ENCODE peak calls at places on chromosomes 16 and 17, in four cellular contexts. N is body of pancreas, Q is neural progenitor cell, O is upper lobe of right lung. G is an unnamed sample.

GRCh38 chr17:20116683-20117309 is 107.6 kb downstream of the SPECC1 start:
- DNase-seq in Q (peak; percentile 85), O (no peak), N (peak; percentile 65), G (peak; percentile 55)

GRCh38 chr17:49193513-49194296 is 16.7 kb downstream of the GNGT2 start:
- DNase-seq in N (peak; percentile 60), O (no peak), Q (peak; percentile 64), G (no peak)

GRCh38 chr17:48162946-48163506 is 55.5 kb downstream of the SNX11 start:
- DNase-seq in N (peak; percentile 66), O (no peak), Q (no peak), G (peak; percentile 77)

GRCh38 chr17:17724307-17724921 is 43.2 kb downstream of the RAI1 start:
- DNase-seq in O (no peak), Q (peak; percentile 90), N (no peak), G (no peak)

GRCh38 chr17:60164697-60165096 is 14.9 kb downstream of the CA4 start:
- DNase-seq in O (peak; percentile 33), Q (no peak), N (peak; percentile 32), G (no peak)

GRCh38 chr17:32491371-32492280 is 4.8 kb downstream of the CDK5R1 start:
- DNase-seq in O (peak; percentile 60), N (no peak), Q (no peak), G (no peak)

GRCh38 chr16:85735225-85735722 is 15.6 kb downstream of the C16orf74 start:
- DNase-seq in O (no peak), N (no peak), Q (no peak), G (peak; percentile 15)

GRCh38 chr17:2595200-2595599 is 1.7 kb downstream of the PAFAH1B1 start:
- DNase-seq in Q (no peak), O (no peak), N (no peak), G (no peak)

GRCh38 chr16:80084614-80085013 is 456.2 kb upstream of the DYNLRB2 start:
- DNase-seq in Q (peak; percentile 87), N (peak; percentile 55), O (no peak), G (peak; percentile 78)

GRCh38 chr16:69814561-69814960 is 52.4 kb downstream of the WWP2 start:
- DNase-seq in N (peak; percentile 90), O (peak; percentile 22), Q (no peak), G (no peak)

GRCh38 chr16:1461146-1461545 is 13.7 kb downstream of the CLCN7 start:
- DNase-seq in N (no peak), O (no peak), Q (no peak), G (no peak)

GRCh38 chr16:74455213-74455612 is 33.9 kb upstream of the CLEC18B start:
- DNase-seq in O (no peak), Q (no peak), N (no peak), G (no peak)

GRCh38 chr17:17993852-17994251 is 21.2 kb downstream of the DRC3 start:
- DNase-seq in O (no peak), N (no peak), Q (no peak), G (no peak)

GRCh38 chr17:16013943-16014407 is 14.4 kb downstream of the TTC19 start:
- DNase-seq in O (no peak), N (no peak), Q (peak; percentile 24), G (peak; percentile 24)

GRCh38 chr17:66715745-66716156 is 119.2 kb upstream of the CACNG5 start:
- DNase-seq in N (peak; percentile 57), O (no peak), Q (peak; percentile 82), G (peak; percentile 69)

GRCh38 chr16:80924372-80924978 is 82.2 kb downstream of the CMC2 start:
- DNase-seq in N (peak; percentile 52), O (no peak), Q (peak; percentile 80), G (peak; percentile 45)

GRCh38 chr17:58153046-58153445 is 4.9 kb downstream of the OR4D1 start:
- DNase-seq in O (no peak), N (no peak), Q (no peak), G (no peak)

GRCh38 chr16:22898874-22899348 is 84.9 kb downstream of the HS3ST2 start:
- DNase-seq in O (peak; percentile 78), N (peak; percentile 77), Q (peak; percentile 92), G (peak; percentile 68)

GRCh38 chr17:67571478-67571877 is 146.3 kb upstream of the NOL11 start:
- DNase-seq in O (no peak), Q (no peak), N (no peak), G (no peak)

GRCh38 chr17:68133370-68134045 is 98.0 kb downstream of the KPNA2 start:
- DNase-seq in N (no peak), Q (peak; percentile 24), O (no peak), G (no peak)

GRCh38 chr17:48804936-48805411 is 12.1 kb downstream of the TTLL6 start:
- DNase-seq in O (peak; percentile 79), Q (peak; percentile 80), N (peak; percentile 56), G (peak; percentile 76)

GRCh38 chr17:74465378-74466110 is 890 bp upstream of the CD300A start:
- DNase-seq in N (no peak), O (no peak), Q (no peak), G (no peak)
- H3K4me3 ChIP-seq in N (no peak overlapping the region), O (no peak overlapping the region), Q (no peak overlapping the region), G (no peak overlapping the region)

DNA sequence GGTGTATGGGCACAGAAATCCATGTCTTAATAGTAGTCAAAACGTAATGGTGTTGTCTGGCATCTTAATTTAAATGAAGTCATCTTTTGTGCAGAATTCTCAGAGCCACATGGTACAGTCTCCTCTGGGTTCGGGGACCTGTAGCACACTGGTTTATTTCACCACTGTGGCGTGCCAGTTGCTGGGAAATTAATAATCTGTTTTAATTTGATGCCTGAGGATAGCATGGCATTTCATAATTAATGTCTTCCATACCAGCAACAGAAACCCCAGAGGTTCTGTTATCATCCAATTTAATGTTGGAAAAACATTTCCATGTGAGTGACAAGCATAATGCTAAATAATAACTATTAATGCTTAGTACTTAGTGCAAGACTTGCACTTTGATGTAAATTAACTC is 51.0 kb downstream of the SNX29 start:
- DNase-seq in N (no peak), O (no peak), Q (no peak), G (no peak)
- H3K4me3 ChIP-seq in N (no peak overlapping the region), O (no peak overlapping the region), Q (no peak overlapping the region), G (no peak overlapping the region)

DNA sequence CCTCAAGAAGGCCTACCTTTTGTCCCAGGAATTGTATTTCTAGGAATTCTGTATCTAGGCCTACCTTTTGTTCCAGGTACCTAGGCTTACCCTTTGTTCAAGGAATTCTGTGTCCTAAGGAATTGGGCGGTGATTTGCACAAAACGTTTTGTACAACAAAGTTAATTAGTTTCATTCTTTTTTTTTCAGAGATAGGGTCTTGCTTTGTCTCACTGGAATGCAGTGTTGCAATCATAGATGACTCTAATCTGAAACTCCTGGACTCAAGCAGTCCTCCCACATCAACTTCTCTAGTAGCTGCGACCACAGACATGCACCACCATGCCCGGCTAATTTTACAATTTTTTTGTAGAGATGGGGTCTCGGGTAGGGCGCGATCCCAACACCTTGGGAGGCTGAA is 7.0 kb downstream of the CDR2L start:
- DNase-seq in O (no peak), Q (no peak), N (no peak), G (no peak)
- H3K4me3 ChIP-seq in O (no peak overlapping the region), Q (no peak overlapping the region), N (no peak overlapping the region), G (no peak overlapping the region)

DNA sequence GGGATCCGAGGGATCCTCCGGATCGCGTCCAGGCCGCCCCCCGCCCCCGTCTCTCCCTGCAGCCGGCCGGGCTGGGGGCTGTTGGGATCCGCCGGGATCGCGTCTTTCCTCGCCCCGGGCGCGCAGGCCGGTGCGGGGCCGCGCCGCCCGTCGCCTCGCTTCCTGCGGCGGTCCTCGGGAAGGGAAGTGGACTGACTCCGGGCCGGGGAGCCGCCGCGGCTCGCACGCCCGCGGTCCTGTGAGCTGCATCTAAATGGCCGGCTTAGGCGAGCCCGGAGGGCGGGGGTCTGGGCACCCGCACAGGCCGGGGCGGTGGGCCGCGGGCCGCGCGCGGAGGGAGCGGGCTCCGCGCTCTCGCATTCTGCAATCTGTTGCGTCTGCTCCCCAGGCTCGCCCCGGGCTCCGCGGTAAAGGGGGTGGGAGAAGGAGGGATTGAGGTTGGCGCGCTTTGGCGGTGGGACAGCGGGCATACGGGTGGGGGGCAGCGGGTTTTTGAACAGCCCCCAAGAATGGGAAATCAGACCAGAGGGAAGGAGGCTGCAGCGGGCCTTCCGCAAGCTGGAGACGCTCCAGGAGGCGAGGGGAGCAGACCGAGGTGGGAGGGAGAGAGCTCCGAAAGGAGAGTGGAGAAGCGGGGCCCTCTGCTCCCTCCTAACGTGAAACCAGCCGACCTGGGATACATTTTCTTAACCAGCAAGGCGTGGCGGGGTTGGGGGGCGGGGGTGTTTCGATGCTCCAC is 2.2 kb downstream of the TMEM132E start:
- DNase-seq in O (peak; percentile 61), Q (peak; percentile 65), N (no peak), G (no peak)
- H3K4me3 ChIP-seq in O (peak overlapping the region; percentile 62), Q (peak overlapping the region; percentile 53), N (no peak overlapping the region), G (no peak overlapping the region)

DNA sequence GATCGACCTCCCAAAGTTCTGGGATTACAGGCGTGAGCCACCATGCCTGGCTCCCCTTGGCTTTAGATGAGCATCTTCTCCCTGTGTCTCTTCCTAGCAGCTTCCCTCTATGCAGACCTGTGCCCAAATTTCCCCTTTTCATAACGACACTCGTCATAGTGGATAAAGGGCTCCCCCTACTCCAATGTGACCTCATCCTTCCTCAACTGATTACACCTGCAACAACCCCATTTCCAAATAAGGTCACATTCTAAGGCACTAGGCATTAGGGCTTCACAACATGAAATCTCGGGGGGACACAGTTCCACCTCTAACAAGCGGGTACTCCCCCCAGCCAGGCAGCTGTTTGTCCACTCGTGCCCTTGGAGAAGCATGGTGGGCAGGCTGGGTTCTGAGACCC is 10.3 kb downstream of the KIF19 start:
- DNase-seq in N (no peak), O (no peak), Q (no peak), G (no peak)
- H3K4me3 ChIP-seq in N (no peak overlapping the region), O (no peak overlapping the region), Q (no peak overlapping the region), G (no peak overlapping the region)

DNA sequence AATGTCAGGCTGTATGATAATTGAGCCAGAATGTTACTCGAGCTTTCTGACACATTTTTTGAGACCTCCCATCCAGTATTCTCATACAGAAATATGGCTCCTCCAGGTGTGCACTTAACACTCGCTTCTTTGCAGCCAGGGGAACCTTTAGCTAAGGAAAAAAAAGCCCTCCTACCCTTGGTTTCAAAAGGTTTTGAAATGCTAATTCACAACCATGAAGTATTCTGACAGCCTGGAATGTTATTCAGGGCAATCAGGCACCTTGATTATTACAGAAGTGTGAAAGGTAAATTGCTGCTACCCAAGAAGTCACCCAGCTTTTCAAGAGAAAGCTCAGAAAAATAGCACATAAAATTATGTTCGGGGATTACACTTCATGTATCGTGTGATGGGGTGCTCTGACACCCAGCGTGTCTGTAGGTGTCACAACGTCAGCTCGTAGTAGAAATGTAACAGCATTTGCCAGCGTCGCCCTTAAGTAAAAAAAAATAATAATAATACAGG is 41.1 kb downstream of the NTN1 start:
- DNase-seq in O (no peak), Q (no peak), N (no peak), G (no peak)
- H3K4me3 ChIP-seq in O (no peak overlapping the region), Q (no peak overlapping the region), N (no peak overlapping the region), G (no peak overlapping the region)

GRCh38 chr16:55499951-55500350 is 8.9 kb upstream of the LPCAT2 start:
- DNase-seq in O (no peak), Q (peak; percentile 49), N (no peak), G (no peak)

GRCh38 chr16:55501549-55502322 is 7.1 kb upstream of the LPCAT2 start:
- DNase-seq in Q (peak; percentile 28), N (no peak), O (no peak), G (peak; percentile 11)

GRCh38 chr16:55505333-55506015 is 3.4 kb upstream of the LPCAT2 start:
- DNase-seq in O (no peak), Q (no peak), N (no peak), G (no peak)

GRCh38 chr16:55503726-55504553 is 4.9 kb upstream of the LPCAT2 start:
- DNase-seq in N (no peak), O (no peak), Q (no peak), G (no peak)

GRCh38 chr16:55502801-55503366 is 6.0 kb upstream of the LPCAT2 start:
- DNase-seq in Q (peak; percentile 25), N (peak; percentile 96), O (peak; percentile 84), G (peak; percentile 96)
- H3K4me3 ChIP-seq in Q (no peak overlapping the region), N (no peak overlapping the region), O (no peak overlapping the region), G (no peak overlapping the region)